ENCODE peak calls at places on chromosomes 5 and 9, in eight cellular contexts. C, O, K, T, G, L, Z and R are unnamed samples.

GRCh38 chr9:137875846-137876245 is 1.7 kb upstream of the CACNA1B start:
- DNase-seq in O (no peak), G (no peak), C (no peak), T (no peak), Z (no peak), L (no peak), K (no peak), R (no peak)

GRCh38 chr5:168151041-168151440 is 140.4 kb upstream of the WWC1 start:
- DNase-seq in O (no peak), G (no peak), Z (no peak), T (no peak), C (no peak), L (no peak), K (no peak), R (no peak)

GRCh38 chr5:78912796-78913195 is 72.3 kb downstream of the ARSB start:
- DNase-seq in L (no peak), Z (no peak), G (no peak), T (no peak), O (no peak), K (no peak), C (no peak), R (no peak)

GRCh38 chr9:88179080-88179521 is 40.8 kb upstream of the SPATA31C2 start:
- DNase-seq in O (no peak), G (peak), T (no peak), L (no peak), C (no peak), K (peak), Z (no peak), R (no peak)

GRCh38 chr5:102627311-102627710 is 127.8 kb upstream of the PAM start:
- DNase-seq in Z (no peak), G (no peak), T (no peak), O (no peak), K (no peak), C (no peak), L (no peak), R (no peak)

GRCh38 chr9:107216331-107216730 is 66.7 kb upstream of the RAD23B start:
- DNase-seq in Z (no peak), K (no peak), G (no peak), L (no peak), C (no peak), T (no peak), O (no peak), R (no peak)

GRCh38 chr5:1465117-1465516 is 19.9 kb upstream of the SLC6A3 start:
- DNase-seq in C (no peak), O (no peak), G (no peak), K (no peak), L (no peak), T (no peak), Z (no peak), R (no peak)

GRCh38 chr9:2014148-2014547 is 999 bp upstream of the SMARCA2 start:
- DNase-seq in K (no peak), L (no peak), C (no peak), O (no peak), T (no peak), Z (no peak), G (no peak), R (no peak)

GRCh38 chr9:5976668-5977397 is 38.6 kb downstream of the RANBP6 start:
- DNase-seq in G (no peak), C (no peak), Z (no peak), T (no peak), O (peak), L (no peak), K (no peak), R (no peak)

GRCh38 chr5:176185133-176185733 is 53.0 kb upstream of the SIMC1 start:
- DNase-seq in K (no peak), G (no peak), Z (no peak), L (no peak), C (no peak), T (no peak), O (no peak), R (no peak)